ENCODE peak calls at places on chromosome 18, in eight cellular contexts. One of them, this sample, is unnamed.

GRCh38 chr18:11728247-11728646 is 39.2 kb downstream of the GNAL start:
- DNase-seq in progenitor cell of endocrine pancreas: no peak
- DNase-seq in HTR-8/SVneo: peak; percentile 37
- DNase-seq in PC-3: peak; percentile 39
- DNase-seq in effector CD8-positive, alpha-beta T cell: no peak
- DNase-seq in smooth muscle cell of the brain vasculature: no peak
- DNase-seq in naive thymus-derived CD8-positive, alpha-beta T cell: no peak
- DNase-seq in mammary epithelial cell: peak; percentile 42
- DNase-seq in this sample: no peak

GRCh38 chr18:2706903-2707302 is 51.4 kb downstream of the SMCHD1 start:
- DNase-seq in progenitor cell of endocrine pancreas: no peak
- DNase-seq in HTR-8/SVneo: no peak
- DNase-seq in PC-3: no peak
- DNase-seq in effector CD8-positive, alpha-beta T cell: no peak
- DNase-seq in smooth muscle cell of the brain vasculature: no peak
- DNase-seq in naive thymus-derived CD8-positive, alpha-beta T cell: no peak
- DNase-seq in mammary epithelial cell: no peak
- DNase-seq in this sample: no peak

GRCh38 chr18:158128-159036 is at the start of gene USP14:
- DNase-seq in progenitor cell of endocrine pancreas: peak; percentile 91
- DNase-seq in HTR-8/SVneo: peak; percentile 94
- DNase-seq in PC-3: peak; percentile 95
- DNase-seq in effector CD8-positive, alpha-beta T cell: peak; percentile 92
- DNase-seq in smooth muscle cell of the brain vasculature: peak; percentile 87
- DNase-seq in naive thymus-derived CD8-positive, alpha-beta T cell: peak; percentile 98
- DNase-seq in mammary epithelial cell: peak; percentile 95
- DNase-seq in this sample: peak; percentile 98

GRCh38 chr18:8609711-8610441 is 639 bp downstream of the RAB12 start:
- DNase-seq in progenitor cell of endocrine pancreas: no peak
- DNase-seq in HTR-8/SVneo: no peak
- DNase-seq in PC-3: no peak
- DNase-seq in effector CD8-positive, alpha-beta T cell: no peak
- DNase-seq in smooth muscle cell of the brain vasculature: no peak
- DNase-seq in naive thymus-derived CD8-positive, alpha-beta T cell: no peak
- DNase-seq in mammary epithelial cell: no peak
- DNase-seq in this sample: peak; percentile 44

GRCh38 chr18:61589053-61589723 is 256.0 kb downstream of the CDH20 start:
- DNase-seq in progenitor cell of endocrine pancreas: no peak
- DNase-seq in HTR-8/SVneo: no peak
- DNase-seq in PC-3: no peak
- DNase-seq in effector CD8-positive, alpha-beta T cell: no peak
- DNase-seq in smooth muscle cell of the brain vasculature: no peak
- DNase-seq in naive thymus-derived CD8-positive, alpha-beta T cell: no peak
- DNase-seq in mammary epithelial cell: no peak
- DNase-seq in this sample: no peak

GRCh38 chr18:183769-184168 is 25.4 kb downstream of the USP14 start:
- DNase-seq in progenitor cell of endocrine pancreas: no peak
- DNase-seq in HTR-8/SVneo: no peak
- DNase-seq in PC-3: no peak
- DNase-seq in effector CD8-positive, alpha-beta T cell: no peak
- DNase-seq in smooth muscle cell of the brain vasculature: peak; percentile 24
- DNase-seq in naive thymus-derived CD8-positive, alpha-beta T cell: no peak
- DNase-seq in mammary epithelial cell: no peak
- DNase-seq in this sample: no peak

GRCh38 chr18:56214706-56215105 is 423.7 kb downstream of the TXNL1 start:
- DNase-seq in progenitor cell of endocrine pancreas: no peak
- DNase-seq in HTR-8/SVneo: no peak
- DNase-seq in PC-3: no peak
- DNase-seq in effector CD8-positive, alpha-beta T cell: no peak
- DNase-seq in smooth muscle cell of the brain vasculature: no peak
- DNase-seq in naive thymus-derived CD8-positive, alpha-beta T cell: no peak
- DNase-seq in mammary epithelial cell: no peak
- DNase-seq in this sample: no peak

GRCh38 chr18:8140841-8141501 is 468.3 kb upstream of the RAB12 start:
- DNase-seq in progenitor cell of endocrine pancreas: no peak
- DNase-seq in HTR-8/SVneo: peak; percentile 19
- DNase-seq in PC-3: peak; percentile 59
- DNase-seq in effector CD8-positive, alpha-beta T cell: no peak
- DNase-seq in smooth muscle cell of the brain vasculature: no peak
- DNase-seq in naive thymus-derived CD8-positive, alpha-beta T cell: no peak
- DNase-seq in mammary epithelial cell: peak; percentile 38
- DNase-seq in this sample: no peak

GRCh38 chr18:67310826-67311225 is 205.7 kb downstream of the DSEL start:
- DNase-seq in progenitor cell of endocrine pancreas: no peak
- DNase-seq in HTR-8/SVneo: no peak
- DNase-seq in PC-3: peak; percentile 75
- DNase-seq in effector CD8-positive, alpha-beta T cell: no peak
- DNase-seq in smooth muscle cell of the brain vasculature: peak; percentile 28
- DNase-seq in naive thymus-derived CD8-positive, alpha-beta T cell: no peak
- DNase-seq in mammary epithelial cell: peak; percentile 19
- DNase-seq in this sample: no peak

GRCh38 chr18:275486-275885 is 7.6 kb upstream of the THOC1 start:
- DNase-seq in progenitor cell of endocrine pancreas: no peak
- DNase-seq in HTR-8/SVneo: no peak
- DNase-seq in PC-3: no peak
- DNase-seq in effector CD8-positive, alpha-beta T cell: no peak
- DNase-seq in smooth muscle cell of the brain vasculature: no peak
- DNase-seq in naive thymus-derived CD8-positive, alpha-beta T cell: no peak
- DNase-seq in mammary epithelial cell: no peak
- DNase-seq in this sample: no peak

GRCh38 chr18:57655740-57656139 is 34.1 kb upstream of the NARS1 start:
- DNase-seq in progenitor cell of endocrine pancreas: no peak
- DNase-seq in HTR-8/SVneo: no peak
- DNase-seq in PC-3: no peak
- DNase-seq in effector CD8-positive, alpha-beta T cell: no peak
- DNase-seq in smooth muscle cell of the brain vasculature: no peak
- DNase-seq in naive thymus-derived CD8-positive, alpha-beta T cell: no peak
- DNase-seq in mammary epithelial cell: no peak
- DNase-seq in this sample: no peak

GRCh38 chr18:31551883-31552282 is 39.8 kb upstream of the TTR start:
- DNase-seq in progenitor cell of endocrine pancreas: no peak
- DNase-seq in HTR-8/SVneo: no peak
- DNase-seq in PC-3: no peak
- DNase-seq in effector CD8-positive, alpha-beta T cell: no peak
- DNase-seq in smooth muscle cell of the brain vasculature: no peak
- DNase-seq in naive thymus-derived CD8-positive, alpha-beta T cell: no peak
- DNase-seq in mammary epithelial cell: no peak
- DNase-seq in this sample: no peak

GRCh38 chr18:76558881-76559667 is 64.0 kb upstream of the ZNF516 start:
- DNase-seq in progenitor cell of endocrine pancreas: no peak
- DNase-seq in HTR-8/SVneo: no peak
- DNase-seq in PC-3: peak; percentile 48
- DNase-seq in effector CD8-positive, alpha-beta T cell: no peak
- DNase-seq in smooth muscle cell of the brain vasculature: no peak
- DNase-seq in naive thymus-derived CD8-positive, alpha-beta T cell: no peak
- DNase-seq in mammary epithelial cell: peak; percentile 75
- DNase-seq in this sample: no peak

GRCh38 chr18:56672391-56672790 is 21.2 kb downstream of the WDR7 start:
- DNase-seq in progenitor cell of endocrine pancreas: no peak
- DNase-seq in HTR-8/SVneo: no peak
- DNase-seq in PC-3: no peak
- DNase-seq in effector CD8-positive, alpha-beta T cell: no peak
- DNase-seq in smooth muscle cell of the brain vasculature: no peak
- DNase-seq in naive thymus-derived CD8-positive, alpha-beta T cell: no peak
- DNase-seq in mammary epithelial cell: no peak
- DNase-seq in this sample: no peak

GRCh38 chr18:12314586-12315305 is 6.7 kb downstream of the TUBB6 start:
- DNase-seq in progenitor cell of endocrine pancreas: no peak
- DNase-seq in HTR-8/SVneo: no peak
- DNase-seq in PC-3: no peak
- DNase-seq in effector CD8-positive, alpha-beta T cell: no peak
- DNase-seq in smooth muscle cell of the brain vasculature: no peak
- DNase-seq in naive thymus-derived CD8-positive, alpha-beta T cell: no peak
- DNase-seq in mammary epithelial cell: no peak
- DNase-seq in this sample: no peak

GRCh38 chr18:11324510-11324909 is 175.1 kb upstream of the PIEZO2 start:
- DNase-seq in progenitor cell of endocrine pancreas: no peak
- DNase-seq in HTR-8/SVneo: no peak
- DNase-seq in PC-3: no peak
- DNase-seq in effector CD8-positive, alpha-beta T cell: no peak
- DNase-seq in smooth muscle cell of the brain vasculature: no peak
- DNase-seq in naive thymus-derived CD8-positive, alpha-beta T cell: no peak
- DNase-seq in mammary epithelial cell: no peak
- DNase-seq in this sample: no peak

GRCh38 chr18:59952283-59953007 is 52.6 kb downstream of the PMAIP1 start:
- DNase-seq in progenitor cell of endocrine pancreas: no peak
- DNase-seq in HTR-8/SVneo: no peak
- DNase-seq in PC-3: no peak
- DNase-seq in effector CD8-positive, alpha-beta T cell: no peak
- DNase-seq in smooth muscle cell of the brain vasculature: no peak
- DNase-seq in naive thymus-derived CD8-positive, alpha-beta T cell: no peak
- DNase-seq in mammary epithelial cell: no peak
- DNase-seq in this sample: no peak

GRCh38 chr18:41842886-41843285 is 112.1 kb upstream of the PIK3C3 start:
- DNase-seq in progenitor cell of endocrine pancreas: no peak
- DNase-seq in HTR-8/SVneo: no peak
- DNase-seq in PC-3: peak; percentile 19
- DNase-seq in effector CD8-positive, alpha-beta T cell: no peak
- DNase-seq in smooth muscle cell of the brain vasculature: no peak
- DNase-seq in naive thymus-derived CD8-positive, alpha-beta T cell: no peak
- DNase-seq in mammary epithelial cell: peak; percentile 28
- DNase-seq in this sample: no peak

GRCh38 chr18:56541340-56541739 is 97.1 kb downstream of the TXNL1 start:
- DNase-seq in progenitor cell of endocrine pancreas: no peak
- DNase-seq in HTR-8/SVneo: no peak
- DNase-seq in PC-3: no peak
- DNase-seq in effector CD8-positive, alpha-beta T cell: no peak
- DNase-seq in smooth muscle cell of the brain vasculature: no peak
- DNase-seq in naive thymus-derived CD8-positive, alpha-beta T cell: no peak
- DNase-seq in mammary epithelial cell: no peak
- DNase-seq in this sample: no peak

GRCh38 chr18:30328839-30329238 is 713.7 kb downstream of the DSC3 start:
- DNase-seq in progenitor cell of endocrine pancreas: no peak
- DNase-seq in HTR-8/SVneo: no peak
- DNase-seq in PC-3: peak; percentile 63
- DNase-seq in effector CD8-positive, alpha-beta T cell: no peak
- DNase-seq in smooth muscle cell of the brain vasculature: no peak
- DNase-seq in naive thymus-derived CD8-positive, alpha-beta T cell: no peak
- DNase-seq in mammary epithelial cell: peak; percentile 65
- DNase-seq in this sample: no peak

GRCh38 chr18:37963837-37964236 is 398.2 kb upstream of the CELF4 start:
- DNase-seq in progenitor cell of endocrine pancreas: no peak
- DNase-seq in HTR-8/SVneo: no peak
- DNase-seq in PC-3: no peak
- DNase-seq in effector CD8-positive, alpha-beta T cell: no peak
- DNase-seq in smooth muscle cell of the brain vasculature: no peak
- DNase-seq in naive thymus-derived CD8-positive, alpha-beta T cell: no peak
- DNase-seq in mammary epithelial cell: no peak
- DNase-seq in this sample: no peak

GRCh38 chr18:59657012-59657411 is 40.2 kb downstream of the CCBE1 start:
- DNase-seq in progenitor cell of endocrine pancreas: no peak
- DNase-seq in HTR-8/SVneo: no peak
- DNase-seq in PC-3: no peak
- DNase-seq in effector CD8-positive, alpha-beta T cell: no peak
- DNase-seq in smooth muscle cell of the brain vasculature: no peak
- DNase-seq in naive thymus-derived CD8-positive, alpha-beta T cell: no peak
- DNase-seq in mammary epithelial cell: no peak
- DNase-seq in this sample: no peak

GRCh38 chr18:67634631-67635338 is 118.3 kb upstream of the DSEL start:
- DNase-seq in progenitor cell of endocrine pancreas: no peak
- DNase-seq in HTR-8/SVneo: no peak
- DNase-seq in PC-3: no peak
- DNase-seq in effector CD8-positive, alpha-beta T cell: no peak
- DNase-seq in smooth muscle cell of the brain vasculature: no peak
- DNase-seq in naive thymus-derived CD8-positive, alpha-beta T cell: no peak
- DNase-seq in mammary epithelial cell: no peak
- DNase-seq in this sample: no peak

GRCh38 chr18:31512203-31512764 is 14.3 kb downstream of the DSG2 start:
- DNase-seq in progenitor cell of endocrine pancreas: no peak
- DNase-seq in HTR-8/SVneo: peak; percentile 20
- DNase-seq in PC-3: peak; percentile 67
- DNase-seq in effector CD8-positive, alpha-beta T cell: no peak
- DNase-seq in smooth muscle cell of the brain vasculature: no peak
- DNase-seq in naive thymus-derived CD8-positive, alpha-beta T cell: no peak
- DNase-seq in mammary epithelial cell: peak; percentile 91
- DNase-seq in this sample: no peak

GRCh38 chr18:7467708-7468466 is 99.2 kb upstream of the PTPRM start:
- DNase-seq in progenitor cell of endocrine pancreas: no peak
- DNase-seq in HTR-8/SVneo: peak; percentile 57
- DNase-seq in PC-3: peak; percentile 61
- DNase-seq in effector CD8-positive, alpha-beta T cell: no peak
- DNase-seq in smooth muscle cell of the brain vasculature: no peak
- DNase-seq in naive thymus-derived CD8-positive, alpha-beta T cell: no peak
- DNase-seq in mammary epithelial cell: peak; percentile 31
- DNase-seq in this sample: no peak

GRCh38 chr18:57923606-57924005 is 120.4 kb upstream of the NEDD4L start:
- DNase-seq in progenitor cell of endocrine pancreas: no peak
- DNase-seq in HTR-8/SVneo: no peak
- DNase-seq in PC-3: no peak
- DNase-seq in effector CD8-positive, alpha-beta T cell: no peak
- DNase-seq in smooth muscle cell of the brain vasculature: no peak
- DNase-seq in naive thymus-derived CD8-positive, alpha-beta T cell: no peak
- DNase-seq in mammary epithelial cell: no peak
- DNase-seq in this sample: no peak

GRCh38 chr18:77597726-77598125 is 348.1 kb downstream of the GALR1 start:
- DNase-seq in progenitor cell of endocrine pancreas: no peak
- DNase-seq in HTR-8/SVneo: no peak
- DNase-seq in PC-3: no peak
- DNase-seq in effector CD8-positive, alpha-beta T cell: no peak
- DNase-seq in smooth muscle cell of the brain vasculature: no peak
- DNase-seq in naive thymus-derived CD8-positive, alpha-beta T cell: no peak
- DNase-seq in mammary epithelial cell: no peak
- DNase-seq in this sample: no peak

GRCh38 chr18:29147944-29148343 is 971.0 kb upstream of the CDH2 start:
- DNase-seq in progenitor cell of endocrine pancreas: no peak
- DNase-seq in HTR-8/SVneo: no peak
- DNase-seq in PC-3: peak; percentile 46
- DNase-seq in effector CD8-positive, alpha-beta T cell: no peak
- DNase-seq in smooth muscle cell of the brain vasculature: no peak
- DNase-seq in naive thymus-derived CD8-positive, alpha-beta T cell: no peak
- DNase-seq in mammary epithelial cell: peak; percentile 34
- DNase-seq in this sample: no peak

GRCh38 chr18:45998244-45998643 is 31.1 kb upstream of the EPG5 start:
- DNase-seq in progenitor cell of endocrine pancreas: no peak
- DNase-seq in HTR-8/SVneo: no peak
- DNase-seq in PC-3: no peak
- DNase-seq in effector CD8-positive, alpha-beta T cell: no peak
- DNase-seq in smooth muscle cell of the brain vasculature: no peak
- DNase-seq in naive thymus-derived CD8-positive, alpha-beta T cell: no peak
- DNase-seq in mammary epithelial cell: no peak
- DNase-seq in this sample: no peak

GRCh38 chr18:65750421-65751144 is at the start of gene CDH7:
- DNase-seq in progenitor cell of endocrine pancreas: peak; percentile 61
- DNase-seq in HTR-8/SVneo: no peak
- DNase-seq in PC-3: peak; percentile 60
- DNase-seq in effector CD8-positive, alpha-beta T cell: no peak
- DNase-seq in smooth muscle cell of the brain vasculature: no peak
- DNase-seq in naive thymus-derived CD8-positive, alpha-beta T cell: no peak
- DNase-seq in mammary epithelial cell: no peak
- DNase-seq in this sample: no peak

GRCh38 chr18:55314615-55315237 is 273.3 kb downstream of the TCF4 start:
- DNase-seq in progenitor cell of endocrine pancreas: no peak
- DNase-seq in HTR-8/SVneo: no peak
- DNase-seq in PC-3: no peak
- DNase-seq in effector CD8-positive, alpha-beta T cell: no peak
- DNase-seq in smooth muscle cell of the brain vasculature: no peak
- DNase-seq in naive thymus-derived CD8-positive, alpha-beta T cell: no peak
- DNase-seq in mammary epithelial cell: no peak
- DNase-seq in this sample: no peak

GRCh38 chr18:57431512-57432080 is 3.6 kb upstream of the ONECUT2 start:
- DNase-seq in progenitor cell of endocrine pancreas: no peak
- DNase-seq in HTR-8/SVneo: no peak
- DNase-seq in PC-3: no peak
- DNase-seq in effector CD8-positive, alpha-beta T cell: no peak
- DNase-seq in smooth muscle cell of the brain vasculature: no peak
- DNase-seq in naive thymus-derived CD8-positive, alpha-beta T cell: no peak
- DNase-seq in mammary epithelial cell: no peak
- DNase-seq in this sample: no peak

GRCh38 chr18:64017870-64018269 is 48.0 kb downstream of the SERPINB8 start:
- DNase-seq in progenitor cell of endocrine pancreas: no peak
- DNase-seq in HTR-8/SVneo: no peak
- DNase-seq in PC-3: peak; percentile 60
- DNase-seq in effector CD8-positive, alpha-beta T cell: no peak
- DNase-seq in smooth muscle cell of the brain vasculature: peak; percentile 7
- DNase-seq in naive thymus-derived CD8-positive, alpha-beta T cell: no peak
- DNase-seq in mammary epithelial cell: peak; percentile 11
- DNase-seq in this sample: no peak